ENCODE peak calls at places on chromosomes 12 and 14, in eight cellular contexts. A is MM.1S; Y is small intestine; B is psoas muscle; Q is lower lobe of right lung; E is esophagus squamous epithelium; P is CD4-positive, alpha-beta memory T cell; T is kidney. U is an unnamed sample. For H3K36me3, the result is how much of the 10 kb centered on the place peaks cover.

GRCh38 chr12:53300187-53300586 is 692 bp downstream of the MYG1 start:
- DNase-seq in A (no peak), Y (no peak), B (no peak), Q (no peak), E (no peak), P (no peak), T (no peak), U (no peak)

GRCh38 chr12:40561395-40561966 is 130.8 kb upstream of the CNTN1 start:
- DNase-seq in A (peak), Y (no peak), B (no peak), Q (no peak), E (no peak), P (no peak), T (no peak), U (no peak)

GRCh38 chr12:54430471-54431075 is 11.5 kb upstream of the ITGA5 start:
- DNase-seq in A (no peak), Y (no peak), B (no peak), Q (no peak), E (no peak), P (no peak), T (no peak), U (no peak)

GRCh38 chr14:104558231-104559042 is 21.1 kb upstream of the C14orf180 start:
- DNase-seq in A (no peak), Y (no peak), B (peak), Q (peak), E (no peak), P (no peak), T (peak), U (peak)

GRCh38 chr12:53974084-53975018 is at the start of gene HOTAIR:
- DNase-seq in A (no peak), Y (peak), B (peak), Q (no peak), E (no peak), P (no peak), T (no peak), U (no peak)

GRCh38 chr12:98465950-98466349 is 49.4 kb upstream of the TMPO start:
- DNase-seq in A (no peak), Y (no peak), B (no peak), Q (no peak), E (no peak), P (no peak), T (no peak), U (no peak)

GRCh38 chr14:90602088-90602687 is 205.4 kb downstream of the CALM1 start:
- DNase-seq in A (no peak), Y (no peak), B (no peak), Q (no peak), E (no peak), P (no peak), T (no peak), U (no peak)

GRCh38 chr12:128268348-128268725 is 1.4 kb downstream of the TMEM132C start:
- DNase-seq in A (no peak), Y (no peak), B (no peak), Q (no peak), E (no peak), P (no peak), T (no peak), U (no peak)

GRCh38 chr14:82528011-82528410 is 994.4 kb upstream of the SEL1L start:
- DNase-seq in A (no peak), Y (no peak), B (no peak), Q (no peak), E (no peak), P (no peak), T (no peak), U (no peak)

GRCh38 chr12:7108042-7108927 is 729 bp downstream of the C1RL start:
- DNase-seq in A (peak), Y (peak), B (peak), Q (peak), E (peak), P (peak), T (peak), U (peak)

GRCh38 chr12:116143883-116144266 is 133.6 kb downstream of the MED13L start:
- DNase-seq in A (no peak), Y (no peak), B (no peak), Q (no peak), E (no peak), P (no peak), T (no peak), U (no peak)

GRCh38 chr14:103819503-103820307 is 27.7 kb downstream of the PPP1R13B start:
- DNase-seq in A (no peak), Y (no peak), B (no peak), Q (peak), E (no peak), P (no peak), T (no peak), U (peak)

GRCh38 chr12:97985834-97986233 is 523.2 kb downstream of the RMST start:
- DNase-seq in A (no peak), Y (no peak), B (no peak), Q (no peak), E (no peak), P (no peak), T (no peak), U (no peak)

GRCh38 chr12:12439636-12440035 is 82.8 kb downstream of the BORCS5 start:
- DNase-seq in A (no peak), Y (no peak), B (no peak), Q (no peak), E (no peak), P (peak), T (no peak), U (no peak)

GRCh38 chr14:24506443-24506842 is 1.6 kb downstream of the CMA1 start:
- DNase-seq in A (no peak), Y (no peak), B (no peak), Q (no peak), E (no peak), P (no peak), T (no peak), U (no peak)

GRCh38 chr14:62077676-62078261 is 315.5 kb downstream of the SNAPC1 start:
- DNase-seq in A (no peak), Y (no peak), B (no peak), Q (no peak), E (no peak), P (peak), T (no peak), U (no peak)

GRCh38 chr14:104882325-104882973 is 17.4 kb downstream of the CEP170B start:
- DNase-seq in A (peak), Y (peak), B (peak), Q (peak), E (no peak), P (no peak), T (peak), U (peak)

GRCh38 chr12:46562625-46563228 is 190.2 kb upstream of the SLC38A2 start:
- DNase-seq in A (no peak), Y (no peak), B (no peak), Q (no peak), E (no peak), P (no peak), T (no peak), U (no peak)

GRCh38 chr14:68780358-68781160 is 12.3 kb downstream of the ZFP36L1 start:
- DNase-seq in A (no peak), Y (peak), B (peak), Q (no peak), E (no peak), P (peak), T (peak), U (no peak)

GRCh38 chr14:35406811-35407630 is 2.5 kb upstream of the NFKBIA start:
- DNase-seq in A (peak), Y (peak), B (no peak), Q (no peak), E (no peak), P (peak), T (no peak), U (no peak)

GRCh38 chr12:53048033-53048779 is 1.7 kb upstream of the TNS2 start:
- DNase-seq in A (no peak), Y (peak), B (peak), Q (peak), E (no peak), P (no peak), T (peak), U (peak)

GRCh38 chr12:2233034-2233433 is 180.2 kb downstream of the CACNA1C start:
- DNase-seq in A (no peak), Y (no peak), B (no peak), Q (no peak), E (no peak), P (no peak), T (no peak), U (no peak)

GRCh38 chr14:22523283-22523682 is 65.7 kb downstream of the DAD1 start:
- DNase-seq in A (no peak), Y (no peak), B (no peak), Q (no peak), E (no peak), P (no peak), T (no peak), U (no peak)
- H3K4me3 ChIP-seq in A (no peak), Y (no peak), B (no peak), Q (no peak), E (no peak), P (peak), T (no peak), U (no peak)

DNA sequence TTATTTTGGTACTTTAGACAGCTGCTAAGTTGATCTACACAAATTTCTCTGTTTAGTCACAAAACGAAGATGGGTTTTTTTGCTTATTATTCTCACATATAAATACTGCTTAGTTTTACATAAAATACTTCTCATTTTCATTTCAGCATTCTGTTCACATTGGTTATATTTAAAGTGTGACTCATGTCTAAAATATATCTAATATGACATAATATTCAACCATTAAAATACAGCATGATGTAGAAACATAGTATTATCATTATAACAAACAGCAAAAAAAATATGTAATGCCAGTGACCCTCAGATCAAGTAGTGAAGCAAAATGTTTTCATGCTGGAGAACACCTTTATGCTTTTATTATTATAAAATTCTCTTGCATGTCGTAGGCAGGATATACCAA is 63.7 kb downstream of the SH2B3 start:
- DNase-seq in A (no peak), Y (no peak), B (no peak), Q (no peak), E (no peak), P (no peak), T (no peak), U (no peak)
- H3K36me3 ChIP-seq in A (under half), Y (under half), B (under half), Q (half or more), E (half or more), P (under half), T (under half), U (under half)

GRCh38 chr12:124742111-124742510 is 121.6 kb downstream of the SCARB1 start:
- DNase-seq in A (no peak), Y (no peak), B (no peak), Q (no peak), E (no peak), P (no peak), T (no peak), U (no peak)
- H3K4me3 ChIP-seq in A (no peak), Y (no peak), B (no peak), Q (no peak), E (no peak), P (no peak), T (no peak), U (no peak)

GRCh38 chr12:68118096-68118755 is 41.3 kb downstream of the IFNG start:
- DNase-seq in A (no peak), Y (no peak), B (no peak), Q (no peak), E (no peak), P (no peak), T (no peak), U (no peak)
- H3K36me3 ChIP-seq in A (under half), Y (under half), B (under half), Q (under half), E (under half), P (under half), T (under half), U (under half)

U was measured in pancreas.